ENCODE peak calls at places on chromosomes 4 and X, in ten cellular contexts. I is endothelial cell of umbilical vein; K is HAP-1; S is CD4-positive, alpha-beta memory T cell; N is psoas muscle; G is heart left ventricle; Q is mucosa of descending colon; Y is esophagus squamous epithelium; M is K562; F is cardiac muscle cell. A is an unnamed sample. For H3K4me1 and H3K36me3, the result is how much of the 10 kb centered on the place peaks cover.

GRCh38 chrX:123720486-123720885 is 12.4 kb downstream of the THOC2 start:
- DNase-seq in I (no peak), K (no peak), S (no peak), N (no peak), G (no peak), Q (no peak), Y (no peak), M (no peak), F (no peak), A (no peak)

GRCh38 chrX:29012867-29013266 is 425.6 kb downstream of the IL1RAPL1 start:
- DNase-seq in I (no peak), K (no peak), S (no peak), N (no peak), G (no peak), Q (no peak), Y (no peak), M (no peak), F (no peak), A (no peak)

GRCh38 chr4:3729188-3729884 is 36.8 kb upstream of the ADRA2C start:
- DNase-seq in I (no peak), K (no peak), S (no peak), N (no peak), G (no peak), Q (no peak), Y (no peak), M (no peak), F (peak), A (no peak)

GRCh38 chrX:13283968-13284914 is 35.6 kb downstream of the ATXN3L start:
- DNase-seq in I (peak), K (peak), S (no peak), N (no peak), G (no peak), Q (no peak), Y (no peak), M (no peak), F (peak), A (no peak)

GRCh38 chr4:73676881-73677323 is 56.7 kb upstream of the RASSF6 start:
- DNase-seq in I (peak), K (no peak), S (no peak), N (no peak), G (no peak), Q (no peak), Y (no peak), M (no peak), F (peak), A (no peak)

GRCh38 chrX:84205276-84205675 is 17.3 kb upstream of the RPS6KA6 start:
- DNase-seq in I (no peak), K (no peak), S (no peak), N (no peak), G (no peak), Q (no peak), Y (no peak), M (no peak), F (no peak), A (no peak)

GRCh38 chr4:8404791-8405515 is 35.6 kb downstream of the ACOX3 start:
- DNase-seq in I (no peak), K (no peak), S (no peak), N (peak), G (no peak), Q (no peak), Y (no peak), M (no peak), F (no peak), A (no peak)

GRCh38 chr4:120658772-120659171 is 263.8 kb downstream of the PRDM5 start:
- DNase-seq in I (peak), K (no peak), S (no peak), N (no peak), G (no peak), Q (no peak), Y (no peak), M (no peak), F (peak), A (no peak)

GRCh38 chr4:159229164-159229563 is 126.3 kb downstream of the RAPGEF2 start:
- DNase-seq in I (peak), K (no peak), S (no peak), N (no peak), G (no peak), Q (no peak), Y (no peak), M (no peak), F (peak), A (no peak)

GRCh38 chrX:129651756-129652564 is 2.8 kb downstream of the APLN start:
- DNase-seq in I (no peak), K (no peak), S (no peak), N (no peak), G (no peak), Q (no peak), Y (no peak), M (no peak), F (no peak), A (no peak)

GRCh38 chr4:185309770-185310169 is 86.0 kb downstream of the LRP2BP start:
- DNase-seq in I (no peak), K (no peak), S (no peak), N (no peak), G (no peak), Q (no peak), Y (no peak), M (no peak), F (no peak), A (no peak)

GRCh38 chrX:18194688-18195087 is 26.0 kb downstream of the BEND2 start:
- DNase-seq in I (no peak), K (no peak), S (no peak), N (no peak), G (no peak), Q (no peak), Y (no peak), M (no peak), F (no peak), A (no peak)

GRCh38 chr4:142297313-142297712 is 548.8 kb downstream of the INPP4B start:
- DNase-seq in I (no peak), K (no peak), S (no peak), N (no peak), G (no peak), Q (no peak), Y (no peak), M (no peak), F (no peak), A (no peak)

GRCh38 chrX:150887906-150888465 is 10.5 kb downstream of the CD99L2 start:
- DNase-seq in I (no peak), K (no peak), S (no peak), N (no peak), G (no peak), Q (no peak), Y (no peak), M (no peak), F (no peak), A (no peak)

GRCh38 chrX:101057095-101057714 is 5.3 kb upstream of the TRMT2B start:
- DNase-seq in I (peak), K (no peak), S (no peak), N (no peak), G (no peak), Q (no peak), Y (no peak), M (peak), F (peak), A (no peak)

GRCh38 chr4:73848183-73848777 is 4.8 kb upstream of the PF4V1 start:
- DNase-seq in I (no peak), K (no peak), S (no peak), N (no peak), G (no peak), Q (no peak), Y (no peak), M (no peak), F (no peak), A (no peak)

GRCh38 chrX:41558531-41558930 is 111.4 kb downstream of the NYX start:
- DNase-seq in I (peak), K (peak), S (no peak), N (no peak), G (no peak), Q (no peak), Y (no peak), M (peak), F (peak), A (peak)

GRCh38 chrX:10106801-10107200 is 50.0 kb upstream of the CLCN4 start:
- DNase-seq in I (no peak), K (no peak), S (peak), N (no peak), G (no peak), Q (no peak), Y (no peak), M (no peak), F (no peak), A (peak)

GRCh38 chr4:1290165-1290977 is 680 bp downstream of the MAEA start:
- DNase-seq in I (peak), K (no peak), S (no peak), N (no peak), G (no peak), Q (peak), Y (no peak), M (peak), F (no peak), A (peak)

GRCh38 chrX:100673397-100673953 is 29.5 kb downstream of the SRPX2 start:
- DNase-seq in I (peak), K (no peak), S (no peak), N (no peak), G (no peak), Q (no peak), Y (no peak), M (no peak), F (peak), A (peak)

GRCh38 chrX:16188687-16189086 is 21.4 kb downstream of the MAGEB17 start:
- DNase-seq in I (peak), K (no peak), S (no peak), N (no peak), G (no peak), Q (no peak), Y (no peak), M (no peak), F (no peak), A (no peak)

GRCh38 chr4:15847746-15848145 is 69.6 kb downstream of the CD38 start:
- DNase-seq in I (no peak), K (no peak), S (no peak), N (no peak), G (no peak), Q (no peak), Y (no peak), M (no peak), F (no peak), A (no peak)

GRCh38 chrX:31702208-31702607 is 630.4 kb upstream of the FTHL17 start:
- DNase-seq in I (no peak), K (no peak), S (no peak), N (no peak), G (no peak), Q (no peak), Y (no peak), M (no peak), F (peak), A (no peak)

GRCh38 chrX:39821011-39821708 is 276.6 kb downstream of the BCOR start:
- DNase-seq in I (peak), K (peak), S (no peak), N (peak), G (peak), Q (no peak), Y (no peak), M (no peak), F (peak), A (no peak)

GRCh38 chr4:7327341-7327885 is 107.3 kb downstream of the PSAPL1 start:
- DNase-seq in I (no peak), K (no peak), S (no peak), N (peak), G (peak), Q (no peak), Y (no peak), M (no peak), F (no peak), A (no peak)

GRCh38 chr4:159273126-159273438 is 170.2 kb downstream of the RAPGEF2 start:
- DNase-seq in I (peak), K (no peak), S (no peak), N (no peak), G (no peak), Q (no peak), Y (no peak), M (no peak), F (peak), A (peak)

GRCh38 chrX:150879855-150880807 is 18.3 kb downstream of the CD99L2 start:
- DNase-seq in I (no peak), K (no peak), S (no peak), N (no peak), G (no peak), Q (no peak), Y (no peak), M (no peak), F (no peak), A (no peak)

GRCh38 chr4:61561028-61561427 is 360.9 kb downstream of the ADGRL3 start:
- DNase-seq in I (no peak), K (no peak), S (no peak), N (no peak), G (no peak), Q (no peak), Y (no peak), M (no peak), F (no peak), A (no peak)

GRCh38 chr4:113979157-113979972 is at the start of gene ARSJ:
- DNase-seq in I (peak), K (peak), S (peak), N (peak), G (peak), Q (peak), Y (no peak), M (no peak), F (peak), A (peak)

GRCh38 chr4:185801471-185801870 is 10.5 kb downstream of the SORBS2 start:
- DNase-seq in I (no peak), K (no peak), S (no peak), N (no peak), G (no peak), Q (no peak), Y (no peak), M (no peak), F (no peak), A (no peak)

GRCh38 chrX:19683817-19684216 is 168.5 kb upstream of the MAP3K15 start:
- DNase-seq in I (no peak), K (no peak), S (peak), N (no peak), G (no peak), Q (no peak), Y (no peak), M (no peak), F (no peak), A (no peak)

GRCh38 chr4:123259676-123260428 is 136.7 kb upstream of the SPRY1 start:
- DNase-seq in I (no peak), K (peak), S (no peak), N (no peak), G (no peak), Q (no peak), Y (no peak), M (no peak), F (no peak), A (no peak)

GRCh38 chr4:32462944-32463343 is 1742.8 kb downstream of the PCDH7 start:
- DNase-seq in I (peak), K (peak), S (no peak), N (no peak), G (no peak), Q (peak), Y (no peak), M (no peak), F (peak), A (no peak)

DNA sequence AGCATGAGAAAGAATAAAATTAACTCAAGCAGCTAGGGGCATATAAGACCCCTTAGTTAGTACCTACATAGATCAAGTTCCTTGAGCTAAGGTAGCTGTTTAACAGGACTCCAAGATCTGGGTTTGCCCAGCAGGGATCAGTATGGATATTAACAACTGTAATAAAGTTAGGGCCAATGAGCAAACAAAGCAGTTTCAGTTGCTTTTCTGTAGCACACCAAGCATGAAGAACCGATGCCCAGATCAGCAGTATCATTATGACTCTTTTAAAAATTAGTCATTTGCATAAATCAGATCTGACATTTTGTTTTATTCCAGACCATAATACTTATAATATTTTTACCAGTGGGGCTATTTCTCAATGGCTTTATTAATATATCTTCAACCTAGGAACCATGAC is 80.9 kb downstream of the C4orf33 start:
- DNase-seq in I (no peak), K (no peak), S (no peak), N (no peak), G (no peak), Q (no peak), Y (no peak), M (no peak), F (no peak), A (no peak)
- H3K4me3 ChIP-seq in I (no peak), K (no peak), S (no peak), N (no peak), G (no peak), Q (no peak), Y (no peak), M (no peak), F (no peak), A (no peak)

DNA sequence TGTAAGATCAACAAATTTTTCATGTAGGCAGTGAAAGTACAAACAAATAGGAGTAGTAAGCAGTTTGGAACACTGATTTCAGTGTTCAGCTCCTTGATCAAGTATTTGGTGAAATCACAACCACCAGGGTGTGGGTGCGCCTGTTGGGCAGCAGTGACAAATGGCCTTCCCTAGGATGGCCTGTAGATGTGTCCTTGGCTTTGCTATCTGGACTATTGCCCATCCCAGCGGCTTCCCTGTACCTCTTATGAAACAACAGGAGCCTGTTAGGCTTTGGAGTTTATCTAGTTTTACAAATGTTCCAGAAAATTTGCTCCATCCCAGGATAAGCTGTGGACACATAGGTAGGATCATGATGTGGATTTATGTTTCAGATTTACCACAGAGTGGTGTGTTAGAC is 216.8 kb upstream of the FAT1 start:
- DNase-seq in I (no peak), K (no peak), S (no peak), N (no peak), G (no peak), Q (no peak), Y (no peak), M (no peak), F (no peak), A (no peak)
- H3K4me1 ChIP-seq in I (under half), K (under half), S (under half), N (under half), G (under half), Q (under half), Y (under half), M (under half), F (under half), A (under half)

GRCh38 chr4:153490985-153491483 is 24.9 kb downstream of the TMEM131L start:
- DNase-seq in I (no peak), K (no peak), S (no peak), N (no peak), G (no peak), Q (no peak), Y (no peak), M (no peak), F (no peak), A (no peak)

GRCh38 chr4:153488719-153489384 is 22.7 kb downstream of the TMEM131L start:
- DNase-seq in I (no peak), K (no peak), S (no peak), N (peak), G (peak), Q (no peak), Y (no peak), M (no peak), F (peak), A (no peak)

GRCh38 chr4:153486281-153487151 is 20.4 kb downstream of the TMEM131L start:
- DNase-seq in I (peak), K (peak), S (no peak), N (no peak), G (no peak), Q (no peak), Y (no peak), M (no peak), F (peak), A (no peak)

GRCh38 chr4:153488006-153488718 is 22.0 kb downstream of the TMEM131L start:
- DNase-seq in I (peak), K (no peak), S (peak), N (no peak), G (no peak), Q (no peak), Y (no peak), M (no peak), F (peak), A (no peak)

GRCh38 chr4:153489856-153490558 is 23.8 kb downstream of the TMEM131L start:
- DNase-seq in I (peak), K (no peak), S (no peak), N (no peak), G (no peak), Q (no peak), Y (no peak), M (no peak), F (peak), A (no peak)
- H3K36me3 ChIP-seq in I (under half), K (under half), S (under half), N (under half), G (under half), Q (under half), Y (under half), M (under half), F (under half), A (under half)

GRCh38 chrX:48695524-48695875 is 1.0 kb upstream of the SUV39H1 start:
- DNase-seq in I (no peak), K (no peak), S (no peak), N (no peak), G (no peak), Q (no peak), Y (no peak), M (no peak), F (no peak), A (no peak)
- H3K4me3 ChIP-seq in I (no peak), K (no peak), S (peak), N (peak), G (peak), Q (no peak), Y (no peak), M (no peak), F (peak), A (no peak)

GRCh38 chr4:98516042-98516440 is 142.4 kb downstream of the TSPAN5 start:
- DNase-seq in I (peak), K (no peak), S (no peak), N (no peak), G (no peak), Q (no peak), Y (no peak), M (peak), F (peak), A (no peak)

GRCh38 chr4:98517444-98518021 is 140.9 kb downstream of the TSPAN5 start:
- DNase-seq in I (no peak), K (no peak), S (no peak), N (no peak), G (no peak), Q (no peak), Y (no peak), M (no peak), F (peak), A (no peak)

GRCh38 chr4:98516441-98517323 is 141.7 kb downstream of the TSPAN5 start:
- DNase-seq in I (no peak), K (no peak), S (no peak), N (no peak), G (no peak), Q (no peak), Y (no peak), M (no peak), F (peak), A (no peak)

GRCh38 chr4:98512918-98513317 is 145.5 kb downstream of the TSPAN5 start:
- DNase-seq in I (no peak), K (no peak), S (no peak), N (no peak), G (no peak), Q (no peak), Y (no peak), M (no peak), F (no peak), A (no peak)

DNA sequence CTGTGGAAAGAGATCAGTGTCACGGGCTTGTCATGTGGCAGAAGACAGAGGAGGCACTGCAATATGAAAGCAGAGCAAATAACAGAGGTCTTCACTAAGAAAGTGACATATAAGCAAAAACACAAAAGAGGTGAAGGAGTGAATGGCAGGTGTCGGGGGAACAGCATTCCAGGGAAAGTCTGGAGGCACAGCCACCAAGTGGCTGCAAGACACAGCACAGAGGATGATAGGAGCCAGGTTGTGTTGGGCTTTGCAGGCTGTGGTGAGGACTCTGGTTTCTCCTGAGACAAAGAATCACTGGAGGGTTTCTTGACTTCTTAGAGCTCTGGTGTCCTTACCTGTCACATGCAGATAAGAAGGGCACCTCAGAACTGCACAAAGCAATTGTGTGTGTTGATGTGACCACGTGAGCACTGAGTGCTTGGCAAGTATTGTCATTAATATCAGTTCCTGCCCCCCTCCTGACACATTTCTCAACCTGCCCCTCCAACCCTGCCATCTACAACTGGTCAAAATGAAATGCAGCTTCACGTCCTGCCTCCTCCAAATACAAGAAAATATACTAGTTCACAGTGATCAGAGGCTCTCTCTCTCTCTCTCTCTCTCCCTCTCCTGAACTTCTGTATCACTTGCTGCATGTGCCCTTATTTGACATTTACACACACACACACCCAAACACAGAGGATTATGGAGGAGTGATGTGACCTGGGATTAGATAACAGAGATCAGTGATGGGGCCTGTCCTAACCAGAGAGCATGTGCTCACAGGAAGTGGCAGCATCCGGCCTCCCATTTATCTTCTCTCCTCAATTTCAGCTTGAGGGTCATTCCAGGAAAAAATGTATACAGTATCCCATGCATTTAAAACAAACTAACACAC is 143.2 kb downstream of the TSPAN5 start:
- DNase-seq in I (no peak), K (no peak), S (no peak), N (no peak), G (no peak), Q (peak), Y (no peak), M (no peak), F (no peak), A (no peak)
- H3K4me1 ChIP-seq in I (under half), K (under half), S (under half), N (under half), G (under half), Q (under half), Y (under half), M (under half), F (under half), A (under half)

GRCh38 chr4:139042981-139043460 is 27.4 kb downstream of the NOCT start:
- DNase-seq in I (peak), K (no peak), S (no peak), N (no peak), G (no peak), Q (no peak), Y (no peak), M (no peak), F (no peak), A (no peak)
- H3K36me3 ChIP-seq in I (under half), K (under half), S (under half), N (half or more), G (under half), Q (under half), Y (half or more), M (half or more), F (under half), A (under half)